ENCODE peak calls at places on chromosomes 11 and 22, in ten cellular contexts. One of them, this sample, is unnamed.

GRCh38 chr11:67006029-67006884 is 16.7 kb upstream of the SYT12 start:
- DNase-seq in body of pancreas: no peak
- DNase-seq in AG09319: no peak
- DNase-seq in psoas muscle: peak
- DNase-seq in IMR-90: no peak
- DNase-seq in B cell: no peak
- DNase-seq in natural killer cell: no peak
- DNase-seq in lower leg skin: no peak
- DNase-seq in PC-9: peak
- DNase-seq in heart left ventricle: peak
- DNase-seq in this sample: no peak

GRCh38 chr11:100329352-100329751 is 357.7 kb upstream of the ARHGAP42 start:
- DNase-seq in body of pancreas: no peak
- DNase-seq in AG09319: no peak
- DNase-seq in psoas muscle: no peak
- DNase-seq in IMR-90: no peak
- DNase-seq in B cell: no peak
- DNase-seq in natural killer cell: no peak
- DNase-seq in lower leg skin: no peak
- DNase-seq in PC-9: no peak
- DNase-seq in heart left ventricle: no peak
- DNase-seq in this sample: no peak

GRCh38 chr22:20131856-20132685 is 467 bp downstream of the ZDHHC8 start:
- DNase-seq in body of pancreas: peak
- DNase-seq in AG09319: no peak
- DNase-seq in psoas muscle: peak
- DNase-seq in IMR-90: no peak
- DNase-seq in B cell: no peak
- DNase-seq in natural killer cell: no peak
- DNase-seq in lower leg skin: no peak
- DNase-seq in PC-9: no peak
- DNase-seq in heart left ventricle: no peak
- DNase-seq in this sample: no peak

GRCh38 chr11:876550-876949 is 33.9 kb downstream of the TSPAN4 start:
- DNase-seq in body of pancreas: peak
- DNase-seq in AG09319: no peak
- DNase-seq in psoas muscle: peak
- DNase-seq in IMR-90: peak
- DNase-seq in B cell: no peak
- DNase-seq in natural killer cell: no peak
- DNase-seq in lower leg skin: no peak
- DNase-seq in PC-9: no peak
- DNase-seq in heart left ventricle: peak
- DNase-seq in this sample: no peak

GRCh38 chr11:40118780-40119179 is 1340.7 kb downstream of the LRRC4C start:
- DNase-seq in body of pancreas: no peak
- DNase-seq in AG09319: no peak
- DNase-seq in psoas muscle: no peak
- DNase-seq in IMR-90: no peak
- DNase-seq in B cell: no peak
- DNase-seq in natural killer cell: no peak
- DNase-seq in lower leg skin: no peak
- DNase-seq in PC-9: no peak
- DNase-seq in heart left ventricle: no peak
- DNase-seq in this sample: no peak

GRCh38 chr11:134784046-134784445 is 372.0 kb upstream of the B3GAT1 start:
- DNase-seq in body of pancreas: no peak
- DNase-seq in AG09319: no peak
- DNase-seq in psoas muscle: no peak
- DNase-seq in IMR-90: no peak
- DNase-seq in B cell: no peak
- DNase-seq in natural killer cell: no peak
- DNase-seq in lower leg skin: no peak
- DNase-seq in PC-9: no peak
- DNase-seq in heart left ventricle: no peak
- DNase-seq in this sample: no peak

GRCh38 chr11:11949482-11949881 is 58.9 kb downstream of the DKK3 start:
- DNase-seq in body of pancreas: no peak
- DNase-seq in AG09319: no peak
- DNase-seq in psoas muscle: no peak
- DNase-seq in IMR-90: peak
- DNase-seq in B cell: no peak
- DNase-seq in natural killer cell: no peak
- DNase-seq in lower leg skin: no peak
- DNase-seq in PC-9: no peak
- DNase-seq in heart left ventricle: no peak
- DNase-seq in this sample: no peak

GRCh38 chr11:9708544-9708943 is 44.7 kb downstream of the SWAP70 start:
- DNase-seq in body of pancreas: no peak
- DNase-seq in AG09319: no peak
- DNase-seq in psoas muscle: no peak
- DNase-seq in IMR-90: peak
- DNase-seq in B cell: no peak
- DNase-seq in natural killer cell: no peak
- DNase-seq in lower leg skin: no peak
- DNase-seq in PC-9: no peak
- DNase-seq in heart left ventricle: no peak
- DNase-seq in this sample: no peak

GRCh38 chr22:47586946-47587345 is 824.5 kb downstream of the TBC1D22A start:
- DNase-seq in body of pancreas: no peak
- DNase-seq in AG09319: no peak
- DNase-seq in psoas muscle: peak
- DNase-seq in IMR-90: no peak
- DNase-seq in B cell: no peak
- DNase-seq in natural killer cell: no peak
- DNase-seq in lower leg skin: peak
- DNase-seq in PC-9: no peak
- DNase-seq in heart left ventricle: no peak
- DNase-seq in this sample: no peak

GRCh38 chr11:117427356-117427874 is 99.8 kb downstream of the CEP164 start:
- DNase-seq in body of pancreas: no peak
- DNase-seq in AG09319: no peak
- DNase-seq in psoas muscle: peak
- DNase-seq in IMR-90: no peak
- DNase-seq in B cell: no peak
- DNase-seq in natural killer cell: no peak
- DNase-seq in lower leg skin: no peak
- DNase-seq in PC-9: no peak
- DNase-seq in heart left ventricle: no peak
- DNase-seq in this sample: no peak

GRCh38 chr11:17188675-17189074 is 19.1 kb downstream of the PIK3C2A start:
- DNase-seq in body of pancreas: no peak
- DNase-seq in AG09319: no peak
- DNase-seq in psoas muscle: no peak
- DNase-seq in IMR-90: no peak
- DNase-seq in B cell: no peak
- DNase-seq in natural killer cell: no peak
- DNase-seq in lower leg skin: no peak
- DNase-seq in PC-9: no peak
- DNase-seq in heart left ventricle: no peak
- DNase-seq in this sample: no peak
- TF ChIP-seq CTCF in body of pancreas: no peak
- TF ChIP-seq CTCF in AG09319: no peak
- TF ChIP-seq CTCF in psoas muscle: no peak
- TF ChIP-seq CTCF in IMR-90: no peak
- TF ChIP-seq CTCF in B cell: no peak
- TF ChIP-seq CTCF in natural killer cell: no peak
- TF ChIP-seq CTCF in lower leg skin: no peak
- TF ChIP-seq CTCF in PC-9: no peak
- TF ChIP-seq CTCF in heart left ventricle: no peak
- TF ChIP-seq CTCF in this sample: no peak

DNA sequence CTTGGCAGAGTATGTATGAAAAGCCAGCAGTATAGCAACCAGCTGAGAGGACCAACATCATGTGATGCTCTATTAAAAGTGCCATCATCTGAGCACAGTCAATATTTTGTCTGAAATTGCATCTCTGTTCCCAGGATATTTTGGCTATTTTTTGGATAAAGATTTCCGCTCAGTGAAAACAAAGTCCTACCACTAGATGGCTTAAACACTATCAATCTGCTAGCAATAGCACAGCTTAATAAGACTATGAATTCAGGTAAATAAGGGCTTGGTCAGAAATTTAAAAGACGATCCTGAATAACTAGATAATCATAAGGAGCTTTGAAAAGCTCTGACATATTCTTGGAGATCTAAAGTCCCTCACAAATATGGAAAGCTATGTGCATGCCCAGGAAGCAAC is 74.4 kb downstream of the MS4A13 start:
- DNase-seq in body of pancreas: no peak
- DNase-seq in AG09319: no peak
- DNase-seq in psoas muscle: no peak
- DNase-seq in IMR-90: no peak
- DNase-seq in B cell: no peak
- DNase-seq in natural killer cell: no peak
- DNase-seq in lower leg skin: no peak
- DNase-seq in PC-9: no peak
- DNase-seq in heart left ventricle: no peak
- DNase-seq in this sample: no peak
- TF ChIP-seq CTCF in body of pancreas: no peak
- TF ChIP-seq CTCF in AG09319: no peak
- TF ChIP-seq CTCF in psoas muscle: no peak
- TF ChIP-seq CTCF in IMR-90: peak
- TF ChIP-seq CTCF in B cell: no peak
- TF ChIP-seq CTCF in natural killer cell: no peak
- TF ChIP-seq CTCF in lower leg skin: no peak
- TF ChIP-seq CTCF in PC-9: peak
- TF ChIP-seq CTCF in heart left ventricle: no peak
- TF ChIP-seq CTCF in this sample: no peak

DNA sequence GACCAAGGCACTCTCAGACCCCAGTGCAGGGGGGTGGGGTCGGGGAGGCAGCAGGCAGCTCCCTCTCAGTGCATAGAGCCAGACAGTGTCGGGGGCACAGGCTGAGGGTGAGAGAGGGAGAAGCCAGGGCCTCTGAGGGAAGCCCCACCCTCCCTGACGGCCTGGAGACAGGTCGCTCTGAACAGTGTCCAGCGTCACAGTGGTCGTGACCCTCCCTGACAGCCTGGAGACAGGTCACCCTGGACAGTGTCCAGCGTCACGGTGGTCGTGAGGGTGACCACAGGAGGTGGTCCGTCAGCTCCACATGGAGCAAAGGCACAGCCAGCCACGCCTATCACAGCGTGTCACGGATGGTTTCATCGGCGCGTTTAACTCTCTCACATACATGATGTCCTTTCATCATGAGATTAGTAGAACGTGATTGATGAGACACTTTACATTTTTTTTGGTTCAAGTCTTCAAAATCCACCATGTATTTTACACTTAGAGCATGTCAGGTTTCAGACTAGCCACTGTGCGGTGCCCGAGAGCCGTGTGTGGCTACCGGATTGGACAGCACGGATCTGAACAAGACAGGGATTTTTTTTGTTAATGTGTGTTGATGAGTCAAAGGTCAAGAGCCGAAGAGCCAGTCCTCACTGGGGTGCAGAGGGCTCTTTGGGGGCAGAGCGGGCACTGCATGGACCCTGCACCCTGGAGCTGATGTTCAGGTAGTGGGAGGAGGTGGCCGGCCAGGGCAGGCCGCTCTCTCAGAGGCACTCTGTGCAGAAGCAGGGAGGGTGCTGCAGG is 23.9 kb upstream of the PANX2 start:
- DNase-seq in body of pancreas: peak
- DNase-seq in AG09319: no peak
- DNase-seq in psoas muscle: peak
- DNase-seq in IMR-90: peak
- DNase-seq in B cell: no peak
- DNase-seq in natural killer cell: no peak
- DNase-seq in lower leg skin: peak
- DNase-seq in PC-9: peak
- DNase-seq in heart left ventricle: no peak
- DNase-seq in this sample: peak
- TF ChIP-seq CTCF in body of pancreas: peak
- TF ChIP-seq CTCF in AG09319: peak
- TF ChIP-seq CTCF in psoas muscle: peak
- TF ChIP-seq CTCF in IMR-90: peak
- TF ChIP-seq CTCF in B cell: no peak
- TF ChIP-seq CTCF in natural killer cell: no peak
- TF ChIP-seq CTCF in lower leg skin: no peak
- TF ChIP-seq CTCF in PC-9: peak
- TF ChIP-seq CTCF in heart left ventricle: peak
- TF ChIP-seq CTCF in this sample: peak

GRCh38 chr11:44453213-44453612 is 112.2 kb upstream of the CD82 start:
- DNase-seq in body of pancreas: no peak
- DNase-seq in AG09319: no peak
- DNase-seq in psoas muscle: no peak
- DNase-seq in IMR-90: no peak
- DNase-seq in B cell: no peak
- DNase-seq in natural killer cell: no peak
- DNase-seq in lower leg skin: peak
- DNase-seq in PC-9: no peak
- DNase-seq in heart left ventricle: peak
- DNase-seq in this sample: no peak

GRCh38 chr11:44453871-44454270 is 111.6 kb upstream of the CD82 start:
- DNase-seq in body of pancreas: no peak
- DNase-seq in AG09319: no peak
- DNase-seq in psoas muscle: no peak
- DNase-seq in IMR-90: no peak
- DNase-seq in B cell: no peak
- DNase-seq in natural killer cell: no peak
- DNase-seq in lower leg skin: peak
- DNase-seq in PC-9: no peak
- DNase-seq in heart left ventricle: no peak
- DNase-seq in this sample: no peak

GRCh38 chr11:44454686-44455085 is 110.8 kb upstream of the CD82 start:
- DNase-seq in body of pancreas: no peak
- DNase-seq in AG09319: no peak
- DNase-seq in psoas muscle: no peak
- DNase-seq in IMR-90: no peak
- DNase-seq in B cell: no peak
- DNase-seq in natural killer cell: no peak
- DNase-seq in lower leg skin: peak
- DNase-seq in PC-9: no peak
- DNase-seq in heart left ventricle: peak
- DNase-seq in this sample: no peak

GRCh38 chr11:44457862-44458261 is 107.6 kb upstream of the CD82 start:
- DNase-seq in body of pancreas: no peak
- DNase-seq in AG09319: no peak
- DNase-seq in psoas muscle: no peak
- DNase-seq in IMR-90: no peak
- DNase-seq in B cell: no peak
- DNase-seq in natural killer cell: no peak
- DNase-seq in lower leg skin: peak
- DNase-seq in PC-9: no peak
- DNase-seq in heart left ventricle: no peak
- DNase-seq in this sample: no peak

DNA sequence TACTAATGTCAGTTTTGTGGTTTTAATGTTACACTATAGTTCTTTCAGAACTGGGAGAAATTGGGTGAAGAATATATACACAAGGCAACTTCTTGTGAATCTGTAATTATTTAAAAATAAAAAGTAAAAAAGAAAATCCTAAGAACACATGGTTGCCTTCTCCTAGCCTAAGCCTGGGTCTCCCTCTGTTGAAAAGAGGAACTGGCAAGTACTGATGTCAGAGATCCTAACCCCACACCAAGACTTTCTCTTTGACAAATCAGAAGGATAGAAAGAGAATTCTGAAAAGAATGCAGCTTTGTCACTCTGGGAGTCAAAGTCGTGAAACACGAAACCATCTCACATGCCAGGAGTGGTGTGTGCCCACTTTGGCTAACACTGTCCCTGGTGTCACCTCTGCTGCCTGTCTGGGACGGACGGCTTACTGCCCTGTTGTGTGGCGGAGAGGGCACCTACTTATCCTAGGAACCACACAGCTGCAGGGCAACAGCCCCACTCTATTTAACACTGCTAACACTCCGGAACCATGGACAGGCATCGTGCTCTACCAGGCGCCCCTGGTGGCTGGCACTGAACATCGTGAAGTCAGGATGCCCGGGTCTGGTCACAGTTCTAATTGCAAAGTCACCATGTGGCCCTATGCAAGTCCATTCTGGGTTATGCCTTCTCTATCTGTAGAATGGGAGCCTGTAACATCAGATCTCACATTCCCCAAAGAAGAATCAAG is 108.8 kb upstream of the CD82 start:
- DNase-seq in body of pancreas: no peak
- DNase-seq in AG09319: no peak
- DNase-seq in psoas muscle: no peak
- DNase-seq in IMR-90: no peak
- DNase-seq in B cell: no peak
- DNase-seq in natural killer cell: no peak
- DNase-seq in lower leg skin: peak
- DNase-seq in PC-9: no peak
- DNase-seq in heart left ventricle: no peak
- DNase-seq in this sample: no peak
- TF ChIP-seq CTCF in body of pancreas: no peak
- TF ChIP-seq CTCF in AG09319: no peak
- TF ChIP-seq CTCF in psoas muscle: no peak
- TF ChIP-seq CTCF in IMR-90: peak
- TF ChIP-seq CTCF in B cell: no peak
- TF ChIP-seq CTCF in natural killer cell: no peak
- TF ChIP-seq CTCF in lower leg skin: no peak
- TF ChIP-seq CTCF in PC-9: peak
- TF ChIP-seq CTCF in heart left ventricle: no peak
- TF ChIP-seq CTCF in this sample: no peak